ENCODE peak calls at places on chromosomes 16 and 17, in nine cellular contexts. One of them, this sample, is unnamed. For H3K4me1, the result is how much of the 10 kb centered on the place peaks cover.

GRCh38 chr17:82593590-82594087 is 54.6 kb downstream of the WDR45B start:
- DNase-seq in pancreas: no peak
- DNase-seq in tibial artery: no peak
- DNase-seq in CD4-positive, CD25-positive, alpha-beta regulatory T cell: no peak
- DNase-seq in IMR-90: no peak
- DNase-seq in GM23248: peak
- DNase-seq in spleen: no peak
- DNase-seq in ovary: peak
- DNase-seq in neuronal stem cell: no peak
- DNase-seq in this sample: no peak

GRCh38 chr16:88924834-88925539 is 52.0 kb downstream of the CBFA2T3 start:
- DNase-seq in pancreas: peak
- DNase-seq in tibial artery: no peak
- DNase-seq in CD4-positive, CD25-positive, alpha-beta regulatory T cell: no peak
- DNase-seq in IMR-90: peak
- DNase-seq in GM23248: peak
- DNase-seq in spleen: peak
- DNase-seq in ovary: peak
- DNase-seq in neuronal stem cell: no peak
- DNase-seq in this sample: no peak

GRCh38 chr17:60077672-60078519 is 825 bp downstream of the HEATR6 start:
- DNase-seq in pancreas: no peak
- DNase-seq in tibial artery: no peak
- DNase-seq in CD4-positive, CD25-positive, alpha-beta regulatory T cell: peak
- DNase-seq in IMR-90: no peak
- DNase-seq in GM23248: peak
- DNase-seq in spleen: no peak
- DNase-seq in ovary: no peak
- DNase-seq in neuronal stem cell: no peak
- DNase-seq in this sample: no peak

GRCh38 chr16:6846452-6846851 is 486.2 kb upstream of the RBFOX1 start:
- DNase-seq in pancreas: no peak
- DNase-seq in tibial artery: no peak
- DNase-seq in CD4-positive, CD25-positive, alpha-beta regulatory T cell: no peak
- DNase-seq in IMR-90: no peak
- DNase-seq in GM23248: no peak
- DNase-seq in spleen: no peak
- DNase-seq in ovary: no peak
- DNase-seq in neuronal stem cell: no peak
- DNase-seq in this sample: no peak

GRCh38 chr16:89090182-89090630 is 3.4 kb upstream of the ACSF3 start:
- DNase-seq in pancreas: no peak
- DNase-seq in tibial artery: no peak
- DNase-seq in CD4-positive, CD25-positive, alpha-beta regulatory T cell: no peak
- DNase-seq in IMR-90: no peak
- DNase-seq in GM23248: no peak
- DNase-seq in spleen: no peak
- DNase-seq in ovary: no peak
- DNase-seq in neuronal stem cell: no peak
- DNase-seq in this sample: no peak

GRCh38 chr16:66474750-66475199 is 47.7 kb downstream of the BEAN1 start:
- DNase-seq in pancreas: no peak
- DNase-seq in tibial artery: no peak
- DNase-seq in CD4-positive, CD25-positive, alpha-beta regulatory T cell: peak
- DNase-seq in IMR-90: no peak
- DNase-seq in GM23248: no peak
- DNase-seq in spleen: no peak
- DNase-seq in ovary: no peak
- DNase-seq in neuronal stem cell: no peak
- DNase-seq in this sample: peak

GRCh38 chr16:59632266-59632855 is 898.2 kb upstream of the GOT2 start:
- DNase-seq in pancreas: no peak
- DNase-seq in tibial artery: no peak
- DNase-seq in CD4-positive, CD25-positive, alpha-beta regulatory T cell: no peak
- DNase-seq in IMR-90: peak
- DNase-seq in GM23248: peak
- DNase-seq in spleen: no peak
- DNase-seq in ovary: no peak
- DNase-seq in neuronal stem cell: no peak
- DNase-seq in this sample: no peak

GRCh38 chr17:63165420-63165819 is 199.4 kb downstream of the TANC2 start:
- DNase-seq in pancreas: no peak
- DNase-seq in tibial artery: no peak
- DNase-seq in CD4-positive, CD25-positive, alpha-beta regulatory T cell: no peak
- DNase-seq in IMR-90: no peak
- DNase-seq in GM23248: no peak
- DNase-seq in spleen: no peak
- DNase-seq in ovary: no peak
- DNase-seq in neuronal stem cell: no peak
- DNase-seq in this sample: no peak

GRCh38 chr17:6638046-6638908 is 2.2 kb downstream of the KIAA0753 start:
- DNase-seq in pancreas: no peak
- DNase-seq in tibial artery: peak
- DNase-seq in CD4-positive, CD25-positive, alpha-beta regulatory T cell: no peak
- DNase-seq in IMR-90: no peak
- DNase-seq in GM23248: no peak
- DNase-seq in spleen: no peak
- DNase-seq in ovary: no peak
- DNase-seq in neuronal stem cell: no peak
- DNase-seq in this sample: no peak

GRCh38 chr17:66734544-66734943 is 100.4 kb upstream of the CACNG5 start:
- DNase-seq in pancreas: no peak
- DNase-seq in tibial artery: no peak
- DNase-seq in CD4-positive, CD25-positive, alpha-beta regulatory T cell: no peak
- DNase-seq in IMR-90: no peak
- DNase-seq in GM23248: no peak
- DNase-seq in spleen: no peak
- DNase-seq in ovary: no peak
- DNase-seq in neuronal stem cell: no peak
- DNase-seq in this sample: no peak

DNA sequence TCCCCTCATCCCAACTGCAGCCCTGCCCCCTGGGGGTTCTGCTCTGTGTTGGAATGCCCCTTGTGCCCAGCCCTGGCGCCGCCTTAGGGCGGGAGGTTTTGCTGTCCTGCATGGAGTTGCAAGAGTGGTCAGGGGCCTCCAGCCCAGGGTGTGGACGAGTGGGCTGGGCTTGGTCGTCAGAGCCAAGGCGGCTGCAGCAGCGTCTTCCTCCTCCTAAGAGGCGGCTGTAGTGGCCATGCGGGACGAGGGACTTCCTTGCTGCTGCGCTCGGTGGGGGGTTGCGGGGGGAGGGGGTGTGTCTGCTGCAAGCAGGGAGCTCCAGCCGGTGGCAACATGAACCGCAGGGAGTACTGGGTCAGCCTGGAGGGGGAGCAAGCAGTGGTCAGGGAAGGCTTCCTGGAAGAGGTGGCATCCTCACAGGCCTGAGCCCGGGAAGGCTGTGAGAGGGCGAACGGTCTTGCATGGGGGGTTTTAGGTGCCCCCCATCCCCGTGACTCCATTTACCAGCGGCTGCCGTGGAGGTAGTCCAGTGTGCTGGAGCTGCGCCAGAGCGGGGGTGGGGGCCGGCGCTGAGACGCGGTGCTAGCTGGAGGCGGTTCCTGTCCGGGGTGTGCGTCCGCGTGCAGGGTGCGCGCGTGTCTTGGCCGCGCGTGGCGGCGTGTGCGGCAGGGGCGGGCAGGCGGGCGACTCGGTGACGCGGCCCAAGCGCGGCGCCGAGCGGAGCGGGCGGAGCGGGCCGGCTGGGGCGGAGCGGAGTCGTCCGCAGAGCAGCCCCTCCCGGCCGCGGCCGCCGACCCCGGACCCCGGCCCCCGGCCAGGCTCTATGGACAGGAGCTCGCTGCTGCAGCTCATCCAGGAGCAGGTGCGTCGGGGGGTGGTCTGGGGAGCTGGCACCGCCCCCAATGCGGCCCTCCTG is at the start of gene RHBDL1:
- DNase-seq in pancreas: no peak
- DNase-seq in tibial artery: no peak
- DNase-seq in CD4-positive, CD25-positive, alpha-beta regulatory T cell: no peak
- DNase-seq in IMR-90: peak
- DNase-seq in GM23248: peak
- DNase-seq in spleen: no peak
- DNase-seq in ovary: peak
- DNase-seq in neuronal stem cell: no peak
- DNase-seq in this sample: no peak
- H3K4me3 ChIP-seq in pancreas: peak
- H3K4me3 ChIP-seq in tibial artery: peak
- H3K4me3 ChIP-seq in CD4-positive, CD25-positive, alpha-beta regulatory T cell: no peak
- H3K4me3 ChIP-seq in IMR-90: peak
- H3K4me3 ChIP-seq in GM23248: peak
- H3K4me3 ChIP-seq in spleen: no peak
- H3K4me3 ChIP-seq in ovary: peak
- H3K4me3 ChIP-seq in neuronal stem cell: peak
- H3K4me3 ChIP-seq in this sample: no peak

DNA sequence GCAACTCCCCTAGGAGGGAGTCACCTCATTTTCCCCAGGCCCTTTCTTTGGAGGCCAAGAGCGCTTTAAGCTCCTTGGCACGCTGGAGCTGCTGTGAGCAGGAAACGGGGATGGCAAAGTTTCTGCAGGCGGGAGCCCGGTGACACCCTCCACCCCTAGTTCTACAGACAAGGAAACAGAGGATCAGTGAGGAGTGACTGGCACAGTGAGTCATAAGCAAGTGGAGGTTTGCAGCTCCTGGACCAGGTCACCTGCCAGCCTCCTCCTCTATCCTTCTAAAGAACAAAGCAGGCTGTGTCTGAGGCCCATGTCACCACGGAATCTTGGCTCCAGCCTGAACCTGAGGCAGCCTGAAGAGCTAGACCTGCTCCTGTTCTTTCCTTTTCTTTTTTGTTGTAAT is 141.9 kb downstream of the TMEM132E start:
- DNase-seq in pancreas: no peak
- DNase-seq in tibial artery: no peak
- DNase-seq in CD4-positive, CD25-positive, alpha-beta regulatory T cell: no peak
- DNase-seq in IMR-90: no peak
- DNase-seq in GM23248: peak
- DNase-seq in spleen: no peak
- DNase-seq in ovary: no peak
- DNase-seq in neuronal stem cell: no peak
- DNase-seq in this sample: no peak
- H3K27ac ChIP-seq in pancreas: no peak
- H3K27ac ChIP-seq in tibial artery: no peak
- H3K27ac ChIP-seq in CD4-positive, CD25-positive, alpha-beta regulatory T cell: no peak
- H3K27ac ChIP-seq in IMR-90: no peak
- H3K27ac ChIP-seq in GM23248: no peak
- H3K27ac ChIP-seq in spleen: no peak
- H3K27ac ChIP-seq in ovary: no peak
- H3K27ac ChIP-seq in neuronal stem cell: no peak
- H3K27ac ChIP-seq in this sample: no peak

DNA sequence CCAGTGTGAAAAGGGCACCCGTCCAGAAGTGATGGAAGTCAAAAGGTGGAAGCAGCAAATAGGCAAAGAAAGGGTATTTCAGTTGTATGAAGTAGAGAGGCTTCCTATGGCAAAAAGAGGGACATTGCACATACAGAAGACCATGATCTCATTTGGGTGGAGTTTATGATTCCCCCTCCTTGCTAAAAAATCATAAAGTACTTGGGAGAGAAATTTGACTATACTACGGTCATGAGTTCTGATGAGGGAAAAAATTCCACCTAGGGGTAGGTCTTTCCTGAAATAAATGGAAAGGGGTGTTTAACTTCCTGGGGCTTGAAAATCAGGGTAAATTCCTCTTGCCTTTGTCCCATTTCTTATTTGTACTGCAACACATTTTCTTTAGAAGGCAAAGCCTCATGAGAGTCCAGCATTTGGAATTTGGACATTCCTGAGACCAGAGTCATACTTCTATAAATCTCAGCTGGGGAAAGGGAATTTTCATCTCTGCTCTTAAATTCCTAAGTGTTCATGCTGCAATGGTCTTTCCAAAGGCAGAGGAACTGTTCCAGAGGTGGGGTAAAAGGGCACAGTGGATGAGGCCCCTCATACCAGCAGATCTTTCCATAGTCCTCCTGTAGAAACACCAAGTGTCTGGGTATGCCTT is 5.8 kb downstream of the LYRM1 start:
- DNase-seq in pancreas: no peak
- DNase-seq in tibial artery: no peak
- DNase-seq in CD4-positive, CD25-positive, alpha-beta regulatory T cell: no peak
- DNase-seq in IMR-90: peak
- DNase-seq in GM23248: peak
- DNase-seq in spleen: no peak
- DNase-seq in ovary: peak
- DNase-seq in neuronal stem cell: no peak
- DNase-seq in this sample: no peak
- H3K4me1 ChIP-seq in pancreas: under half
- H3K4me1 ChIP-seq in tibial artery: half or more
- H3K4me1 ChIP-seq in CD4-positive, CD25-positive, alpha-beta regulatory T cell: under half
- H3K4me1 ChIP-seq in IMR-90: under half
- H3K4me1 ChIP-seq in GM23248: half or more
- H3K4me1 ChIP-seq in spleen: half or more
- H3K4me1 ChIP-seq in ovary: under half
- H3K4me1 ChIP-seq in neuronal stem cell: under half
- H3K4me1 ChIP-seq in this sample: under half

GRCh38 chr16:884232-884631 is 83.7 kb upstream of the GNG13 start:
- DNase-seq in pancreas: no peak
- DNase-seq in tibial artery: no peak
- DNase-seq in CD4-positive, CD25-positive, alpha-beta regulatory T cell: no peak
- DNase-seq in IMR-90: no peak
- DNase-seq in GM23248: no peak
- DNase-seq in spleen: no peak
- DNase-seq in ovary: no peak
- DNase-seq in neuronal stem cell: no peak
- DNase-seq in this sample: no peak

GRCh38 chr16:885391-885790 is 84.9 kb upstream of the GNG13 start:
- DNase-seq in pancreas: no peak
- DNase-seq in tibial artery: no peak
- DNase-seq in CD4-positive, CD25-positive, alpha-beta regulatory T cell: no peak
- DNase-seq in IMR-90: no peak
- DNase-seq in GM23248: no peak
- DNase-seq in spleen: no peak
- DNase-seq in ovary: no peak
- DNase-seq in neuronal stem cell: no peak
- DNase-seq in this sample: no peak

GRCh38 chr16:887846-888245 is 82.9 kb downstream of the LMF1 start:
- DNase-seq in pancreas: no peak
- DNase-seq in tibial artery: no peak
- DNase-seq in CD4-positive, CD25-positive, alpha-beta regulatory T cell: no peak
- DNase-seq in IMR-90: no peak
- DNase-seq in GM23248: no peak
- DNase-seq in spleen: no peak
- DNase-seq in ovary: no peak
- DNase-seq in neuronal stem cell: no peak
- DNase-seq in this sample: no peak

GRCh38 chr16:886802-887731 is 83.7 kb downstream of the LMF1 start:
- DNase-seq in pancreas: no peak
- DNase-seq in tibial artery: no peak
- DNase-seq in CD4-positive, CD25-positive, alpha-beta regulatory T cell: no peak
- DNase-seq in IMR-90: no peak
- DNase-seq in GM23248: no peak
- DNase-seq in spleen: no peak
- DNase-seq in ovary: no peak
- DNase-seq in neuronal stem cell: peak
- DNase-seq in this sample: no peak

DNA sequence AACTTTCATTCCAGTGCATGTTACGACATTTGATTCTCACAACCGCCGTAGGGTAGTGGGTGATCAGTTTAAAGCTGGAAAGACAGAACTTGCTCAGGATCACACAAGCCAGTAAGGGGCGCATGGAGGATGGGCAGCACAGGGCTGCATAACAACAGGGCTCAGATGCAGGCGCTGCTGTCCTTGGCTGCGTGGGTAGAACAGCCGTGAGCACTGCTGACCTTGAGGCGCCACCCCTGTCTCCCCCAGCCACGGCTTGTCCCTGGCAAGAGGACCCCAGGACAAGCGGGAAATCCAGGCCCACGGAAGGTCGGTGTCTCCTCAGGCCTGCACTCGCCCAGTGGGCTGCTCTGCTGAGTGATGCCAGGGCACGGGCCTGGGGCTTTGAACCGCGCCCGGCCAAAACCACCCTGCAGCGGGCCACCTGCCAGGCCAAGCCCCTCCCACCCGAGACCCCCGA is 84.7 kb downstream of the LMF1 start:
- DNase-seq in pancreas: no peak
- DNase-seq in tibial artery: no peak
- DNase-seq in CD4-positive, CD25-positive, alpha-beta regulatory T cell: no peak
- DNase-seq in IMR-90: peak
- DNase-seq in GM23248: no peak
- DNase-seq in spleen: peak
- DNase-seq in ovary: no peak
- DNase-seq in neuronal stem cell: peak
- DNase-seq in this sample: peak
- H3K4me3 ChIP-seq in pancreas: no peak
- H3K4me3 ChIP-seq in tibial artery: no peak
- H3K4me3 ChIP-seq in CD4-positive, CD25-positive, alpha-beta regulatory T cell: no peak
- H3K4me3 ChIP-seq in IMR-90: no peak
- H3K4me3 ChIP-seq in GM23248: no peak
- H3K4me3 ChIP-seq in spleen: no peak
- H3K4me3 ChIP-seq in ovary: no peak
- H3K4me3 ChIP-seq in neuronal stem cell: peak
- H3K4me3 ChIP-seq in this sample: no peak